ENCODE peak calls at places on chromosomes 5 and 9, in eight cellular contexts. One of them, this sample, is unnamed. For H3K4me1, the result is how much of the 10 kb centered on the place peaks cover.

GRCh38 chr9:116447914-116448313 is 239.2 kb upstream of the TRIM32 start:
- DNase-seq in transverse colon: no peak
- DNase-seq in ovary: no peak
- DNase-seq in A549: no peak
- DNase-seq in cardiac muscle cell: no peak
- DNase-seq in pancreas: no peak
- DNase-seq in IMR-90: no peak
- DNase-seq in SK-N-SH: no peak
- DNase-seq in this sample: no peak

GRCh38 chr9:107438211-107439030 is 51.1 kb downstream of the KLF4 start:
- DNase-seq in transverse colon: no peak
- DNase-seq in pancreas: no peak
- DNase-seq in ovary: no peak
- DNase-seq in SK-N-SH: no peak
- DNase-seq in A549: no peak
- DNase-seq in cardiac muscle cell: peak
- DNase-seq in IMR-90: no peak
- DNase-seq in this sample: no peak

GRCh38 chr5:6780802-6781391 is 67.7 kb downstream of the TENT4A start:
- DNase-seq in SK-N-SH: peak
- DNase-seq in ovary: no peak
- DNase-seq in cardiac muscle cell: no peak
- DNase-seq in pancreas: no peak
- DNase-seq in transverse colon: no peak
- DNase-seq in IMR-90: no peak
- DNase-seq in A549: peak
- DNase-seq in this sample: no peak

GRCh38 chr5:125987677-125988255 is 435.4 kb upstream of the GRAMD2B start:
- DNase-seq in IMR-90: no peak
- DNase-seq in cardiac muscle cell: peak
- DNase-seq in SK-N-SH: no peak
- DNase-seq in pancreas: no peak
- DNase-seq in ovary: no peak
- DNase-seq in A549: no peak
- DNase-seq in transverse colon: no peak
- DNase-seq in this sample: no peak

GRCh38 chr5:112923148-112923917 is 1.3 kb upstream of the REEP5 start:
- DNase-seq in cardiac muscle cell: no peak
- DNase-seq in A549: no peak
- DNase-seq in IMR-90: no peak
- DNase-seq in transverse colon: no peak
- DNase-seq in ovary: no peak
- DNase-seq in SK-N-SH: no peak
- DNase-seq in pancreas: no peak
- DNase-seq in this sample: no peak

GRCh38 chr5:81773574-81773973 is 22.7 kb upstream of the SSBP2 start:
- DNase-seq in pancreas: no peak
- DNase-seq in IMR-90: no peak
- DNase-seq in SK-N-SH: no peak
- DNase-seq in A549: no peak
- DNase-seq in cardiac muscle cell: no peak
- DNase-seq in transverse colon: no peak
- DNase-seq in ovary: no peak
- DNase-seq in this sample: peak

GRCh38 chr5:143494162-143494561 is 90.7 kb upstream of the NR3C1 start:
- DNase-seq in A549: no peak
- DNase-seq in IMR-90: peak
- DNase-seq in pancreas: no peak
- DNase-seq in SK-N-SH: no peak
- DNase-seq in ovary: no peak
- DNase-seq in cardiac muscle cell: no peak
- DNase-seq in transverse colon: no peak
- DNase-seq in this sample: no peak

GRCh38 chr9:130185494-130186005 is 13.3 kb downstream of the NCS1 start:
- DNase-seq in SK-N-SH: no peak
- DNase-seq in cardiac muscle cell: peak
- DNase-seq in IMR-90: peak
- DNase-seq in ovary: peak
- DNase-seq in A549: no peak
- DNase-seq in transverse colon: no peak
- DNase-seq in pancreas: no peak
- DNase-seq in this sample: no peak

GRCh38 chr5:153362026-153362425 is 128.4 kb upstream of the GRIA1 start:
- DNase-seq in ovary: no peak
- DNase-seq in IMR-90: no peak
- DNase-seq in transverse colon: no peak
- DNase-seq in cardiac muscle cell: no peak
- DNase-seq in SK-N-SH: no peak
- DNase-seq in pancreas: no peak
- DNase-seq in A549: no peak
- DNase-seq in this sample: no peak

GRCh38 chr9:76619645-76620044 is 144.6 kb upstream of the PCA3 start:
- DNase-seq in IMR-90: no peak
- DNase-seq in transverse colon: no peak
- DNase-seq in ovary: no peak
- DNase-seq in SK-N-SH: no peak
- DNase-seq in A549: no peak
- DNase-seq in cardiac muscle cell: no peak
- DNase-seq in pancreas: no peak
- DNase-seq in this sample: no peak
- H3K4me3 ChIP-seq in IMR-90: no peak
- H3K4me3 ChIP-seq in transverse colon: no peak
- H3K4me3 ChIP-seq in ovary: no peak
- H3K4me3 ChIP-seq in SK-N-SH: no peak
- H3K4me3 ChIP-seq in A549: no peak
- H3K4me3 ChIP-seq in cardiac muscle cell: no peak
- H3K4me3 ChIP-seq in pancreas: no peak
- H3K4me3 ChIP-seq in this sample: no peak

GRCh38 chr9:37957664-37957953 is 53.7 kb upstream of the SLC25A51 start:
- DNase-seq in SK-N-SH: no peak
- DNase-seq in transverse colon: no peak
- DNase-seq in pancreas: no peak
- DNase-seq in IMR-90: no peak
- DNase-seq in ovary: no peak
- DNase-seq in A549: no peak
- DNase-seq in cardiac muscle cell: no peak
- DNase-seq in this sample: no peak
- H3K4me1 ChIP-seq in SK-N-SH: under half
- H3K4me1 ChIP-seq in transverse colon: under half
- H3K4me1 ChIP-seq in pancreas: under half
- H3K4me1 ChIP-seq in IMR-90: under half
- H3K4me1 ChIP-seq in ovary: under half
- H3K4me1 ChIP-seq in A549: under half
- H3K4me1 ChIP-seq in cardiac muscle cell: under half
- H3K4me1 ChIP-seq in this sample: under half

GRCh38 chr5:167448376-167448775 is 843.1 kb upstream of the WWC1 start:
- DNase-seq in IMR-90: no peak
- DNase-seq in pancreas: no peak
- DNase-seq in transverse colon: no peak
- DNase-seq in cardiac muscle cell: no peak
- DNase-seq in SK-N-SH: no peak
- DNase-seq in ovary: no peak
- DNase-seq in A549: no peak
- DNase-seq in this sample: no peak
- H3K4me3 ChIP-seq in IMR-90: no peak
- H3K4me3 ChIP-seq in pancreas: no peak
- H3K4me3 ChIP-seq in transverse colon: no peak
- H3K4me3 ChIP-seq in cardiac muscle cell: no peak
- H3K4me3 ChIP-seq in SK-N-SH: no peak
- H3K4me3 ChIP-seq in ovary: no peak
- H3K4me3 ChIP-seq in A549: no peak
- H3K4me3 ChIP-seq in this sample: no peak

DNA sequence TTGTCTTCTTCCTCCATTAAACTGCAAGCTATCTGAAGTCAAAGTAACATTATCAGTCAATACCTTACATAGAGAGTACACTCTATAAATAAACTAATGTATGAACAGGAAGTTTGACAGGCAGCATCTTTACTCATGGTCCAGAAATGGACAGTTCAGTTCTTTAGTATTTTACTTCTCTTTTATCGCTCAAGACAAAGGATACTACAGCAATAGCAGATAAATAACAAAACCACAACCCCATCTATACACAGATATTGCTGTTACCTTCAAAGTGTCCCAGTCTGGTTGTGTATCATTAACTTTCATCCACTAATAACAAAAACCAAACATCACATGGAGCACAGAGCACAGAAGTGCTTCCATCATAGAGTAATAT is 46.4 kb downstream of the SEMA5A start:
- DNase-seq in A549: no peak
- DNase-seq in pancreas: no peak
- DNase-seq in IMR-90: no peak
- DNase-seq in transverse colon: no peak
- DNase-seq in SK-N-SH: no peak
- DNase-seq in ovary: no peak
- DNase-seq in cardiac muscle cell: no peak
- DNase-seq in this sample: no peak
- H3K4me1 ChIP-seq in A549: under half
- H3K4me1 ChIP-seq in pancreas: under half
- H3K4me1 ChIP-seq in IMR-90: under half
- H3K4me1 ChIP-seq in transverse colon: under half
- H3K4me1 ChIP-seq in SK-N-SH: under half
- H3K4me1 ChIP-seq in ovary: under half
- H3K4me1 ChIP-seq in cardiac muscle cell: under half
- H3K4me1 ChIP-seq in this sample: under half

This sample was measured in tibial artery.